ENCODE peak calls at places on chromosomes 3 and 15, in nine cellular contexts. T is ovary, O is HFFc6, D is astrocyte, X is thoracic aorta, Z is foreskin keratinocyte, Y is GM20000, K is B cell, U is GM13976. P is an unnamed sample.
A peak's percentile ranks its signal among the peaks of the same experiment; 100 is the strongest.

GRCh38 chr3:124860599-124860998 is 26.6 kb downstream of the ITGB5 start:
- DNase-seq in T (no peak), K (no peak), D (peak; percentile 99), Z (peak; percentile 81), U (no peak), Y (no peak), O (peak; percentile 96), X (peak; percentile 77), P (peak; percentile 82)

GRCh38 chr15:90606641-90607040 is 76.9 kb downstream of the CRTC3 start:
- DNase-seq in Y (no peak), U (no peak), O (no peak), T (no peak), K (no peak), X (no peak), Z (no peak), D (no peak), P (no peak)

GRCh38 chr3:159604151-159604581 is 384.5 kb upstream of the IL12A start:
- DNase-seq in O (peak; percentile 46), Y (no peak), D (peak; percentile 71), K (no peak), X (no peak), T (no peak), U (no peak), Z (peak; percentile 34), P (no peak)

GRCh38 chr3:172369590-172370259 is 78.5 kb downstream of the GHSR start:
- DNase-seq in U (no peak), O (no peak), T (no peak), Y (no peak), D (no peak), X (no peak), Z (no peak), K (no peak), P (no peak)

GRCh38 chr15:43317566-43318184 is 12.7 kb downstream of the LCMT2 start:
- DNase-seq in Z (no peak), T (no peak), Y (no peak), U (no peak), X (no peak), O (no peak), D (no peak), K (no peak), P (no peak)

GRCh38 chr3:159828542-159828943 is 160.1 kb upstream of the IL12A start:
- DNase-seq in T (no peak), X (no peak), O (peak; percentile 68), U (peak; percentile 59), D (no peak), K (peak; percentile 22), Z (peak; percentile 65), Y (peak; percentile 41), P (no peak)

GRCh38 chr3:20060924-20061323 is 20.7 kb downstream of the KAT2B start:
- DNase-seq in Z (peak; percentile 59), D (peak; percentile 27), X (no peak), U (no peak), T (no peak), Y (no peak), O (no peak), K (no peak), P (no peak)

GRCh38 chr15:33963831-33964664 is 4.2 kb upstream of the CHRM5 start:
- DNase-seq in D (peak; percentile 29), Y (peak; percentile 26), K (no peak), Z (peak; percentile 30), U (peak; percentile 53), O (peak; percentile 37), T (no peak), X (no peak), P (peak; percentile 2)

GRCh38 chr3:4949659-4950058 is 29.6 kb upstream of the BHLHE40 start:
- DNase-seq in T (no peak), K (no peak), Y (no peak), D (no peak), U (no peak), Z (no peak), O (no peak), X (no peak), P (no peak)

GRCh38 chr3:64340636-64341240 is 115.5 kb upstream of the PRICKLE2 start:
- DNase-seq in U (no peak), D (peak; percentile 92), Z (no peak), Y (no peak), O (peak; percentile 75), K (no peak), T (no peak), X (no peak), P (no peak)

GRCh38 chr3:99023590-99024192 is 122.2 kb upstream of the DCBLD2 start:
- DNase-seq in Y (peak; percentile 31), Z (peak; percentile 29), U (no peak), D (peak; percentile 28), K (no peak), X (no peak), T (no peak), O (peak; percentile 29), P (peak; percentile 12)

GRCh38 chr15:66253296-66253642 is 281 bp downstream of the MEGF11 start:
- DNase-seq in U (peak; percentile 53), D (no peak), X (no peak), T (no peak), O (no peak), Z (no peak), K (no peak), Y (no peak), P (no peak)

GRCh38 chr3:111577798-111578685 is 17.1 kb downstream of the ZBED2 start:
- DNase-seq in X (no peak), D (peak; percentile 76), O (peak; percentile 88), Y (peak; percentile 45), Z (peak; percentile 88), U (peak; percentile 44), K (no peak), T (no peak), P (peak; percentile 44)

GRCh38 chr3:29764059-29764458 is 483.2 kb downstream of the RBMS3 start:
- DNase-seq in K (no peak), Z (peak; percentile 27), T (no peak), U (no peak), Y (no peak), O (peak; percentile 32), D (peak; percentile 64), X (no peak), P (peak; percentile 79)

GRCh38 chr3:111246967-111247760 is 175.5 kb downstream of the NECTIN3 start:
- DNase-seq in Y (no peak), T (no peak), Z (peak; percentile 65), O (peak; percentile 81), D (peak; percentile 83), X (no peak), K (no peak), U (no peak), P (no peak)

GRCh38 chr3:172104471-172105072 is 65.2 kb downstream of the FNDC3B start:
- DNase-seq in Z (peak; percentile 85), D (peak; percentile 61), X (no peak), T (no peak), K (no peak), O (no peak), Y (no peak), U (no peak), P (no peak)

GRCh38 chr15:99103279-99103678 is 1.6 kb upstream of the SYNM start:
- DNase-seq in Z (no peak), D (no peak), X (no peak), T (no peak), Y (no peak), U (no peak), K (peak; percentile 18), O (no peak), P (no peak)

GRCh38 chr3:180680097-180680430 is 775 bp upstream of the CCDC39 start:
- DNase-seq in U (peak; percentile 31), D (no peak), K (no peak), O (peak; percentile 31), X (no peak), T (no peak), Y (peak; percentile 26), Z (peak; percentile 66), P (no peak)

GRCh38 chr15:92595506-92596337 is 59.9 kb downstream of the FAM174B start:
- DNase-seq in Z (no peak), Y (no peak), K (no peak), D (no peak), T (no peak), U (no peak), O (no peak), X (no peak), P (no peak)
- TF ChIP-seq CTCF in Z (peak; percentile 30), Y (no peak), K (no peak), D (no peak), T (no peak), U (no peak), O (peak; percentile 10), X (no peak), P (no peak)

DNA sequence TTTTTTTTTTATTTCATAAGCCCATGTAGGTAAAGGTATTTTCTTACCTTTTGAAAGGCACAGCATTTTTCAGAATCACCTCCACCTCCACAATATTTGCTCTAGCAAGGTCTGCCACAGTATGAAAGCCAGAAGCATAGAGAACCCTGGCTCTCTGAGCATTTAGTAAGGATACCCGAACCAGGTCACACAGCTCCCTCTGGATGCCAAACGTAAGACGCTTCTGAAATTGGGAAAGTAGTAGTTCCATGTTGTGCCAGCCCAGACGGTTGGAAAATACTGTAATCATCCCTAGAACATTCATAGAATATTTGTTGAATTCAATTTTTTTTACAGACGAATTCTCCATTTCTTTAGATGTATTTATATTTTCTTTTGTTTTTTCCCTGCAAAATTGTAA is 52.4 kb downstream of the POLQ start:
- DNase-seq in K (no peak), D (no peak), Z (no peak), O (peak; percentile 18), Y (no peak), X (no peak), T (no peak), U (no peak), P (no peak)
- TF ChIP-seq CTCF in K (no peak), D (no peak), Z (no peak), O (peak; percentile 43), Y (no peak), X (no peak), T (no peak), U (no peak), P (peak; percentile 24)

GRCh38 chr3:42376397-42376798 is 34.0 kb downstream of the LYZL4 start:
- DNase-seq in U (no peak), O (peak; percentile 54), T (no peak), K (no peak), X (no peak), Z (peak; percentile 80), Y (no peak), D (peak; percentile 88), P (peak; percentile 25)
- TF ChIP-seq CTCF in U (no peak), O (no peak), T (no peak), K (no peak), X (no peak), Z (no peak), Y (no peak), D (no peak), P (no peak)

DNA sequence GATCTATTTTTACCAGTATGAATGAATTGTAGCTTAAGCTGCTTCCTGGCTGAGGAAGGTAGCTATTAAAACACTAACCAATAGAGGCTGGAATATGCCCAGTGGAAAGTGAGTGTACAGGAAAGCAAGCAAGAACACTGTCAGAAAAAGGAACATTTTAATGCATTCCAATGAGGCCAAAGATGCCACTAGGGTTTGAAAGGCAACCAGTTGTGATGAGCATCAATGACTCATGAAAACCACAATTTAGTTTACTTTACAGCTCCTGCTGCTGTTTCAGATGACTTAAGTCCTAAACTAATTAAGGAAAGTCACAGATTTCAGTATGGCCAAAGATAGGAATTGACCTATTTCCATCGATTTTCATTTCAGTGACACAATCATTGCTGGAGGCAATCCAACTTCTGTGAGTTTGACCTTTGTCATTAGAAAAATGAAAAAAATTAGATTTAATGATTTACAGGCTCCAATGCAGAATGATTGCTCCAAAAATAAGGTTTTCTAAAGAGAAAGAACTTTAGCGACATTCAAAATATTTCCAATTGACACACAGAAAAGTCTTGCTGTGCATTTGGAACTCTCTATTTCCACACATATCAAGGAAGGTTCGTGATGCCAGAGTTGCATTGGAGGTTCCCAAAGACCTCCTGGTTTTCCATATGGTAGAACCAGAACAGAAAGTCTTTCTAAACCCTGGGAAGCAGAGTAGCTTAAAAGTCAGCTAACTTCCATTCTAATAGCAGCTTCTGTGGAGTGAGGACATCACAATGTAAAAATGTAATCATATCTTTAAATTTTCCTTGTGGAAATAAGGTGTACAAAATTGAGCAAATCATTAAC is 103.0 kb downstream of the SUCNR1 start:
- DNase-seq in K (no peak), D (peak; percentile 99), Z (peak; percentile 94), U (no peak), Y (no peak), O (peak; percentile 98), X (peak; percentile 2), T (no peak), P (peak; percentile 71)
- TF ChIP-seq CTCF in K (no peak), D (no peak), Z (peak; percentile 33), U (no peak), Y (no peak), O (peak; percentile 24), X (no peak), T (no peak), P (no peak)

P was measured in AG09319.